ENCODE peak calls at places on chromosome 7, in four cellular contexts. G, V, F and H are unnamed samples.

GRCh38 chr7:29453022-29453421 is 110.6 kb upstream of the PRR15 start:
- DNase-seq in G (no peak), V (no peak), F (no peak), H (no peak)

GRCh38 chr7:143013897-143014296 is 13.0 kb downstream of the OR9A2 start:
- DNase-seq in G (peak), V (no peak), F (no peak), H (no peak)

GRCh38 chr7:100374601-100375000 is 1.3 kb downstream of the PILRA start:
- DNase-seq in G (no peak), V (no peak), F (no peak), H (no peak)

GRCh38 chr7:142828101-142828500 is 26.8 kb upstream of the EPHB6 start:
- DNase-seq in G (no peak), V (no peak), F (no peak), H (no peak)

GRCh38 chr7:114148779-114149178 is 230.0 kb upstream of the PPP1R3A start:
- DNase-seq in G (no peak), V (no peak), F (no peak), H (no peak)

GRCh38 chr7:64883113-64883905 is 19.8 kb upstream of the ZNF273 start:
- DNase-seq in G (no peak), V (peak), F (peak), H (no peak)

GRCh38 chr7:130491841-130492518 is at the start of gene MEST:
- DNase-seq in G (peak), V (peak), F (peak), H (peak)

GRCh38 chr7:68258569-68258968 is 1261.9 kb downstream of the TYW1 start:
- DNase-seq in G (no peak), V (no peak), F (no peak), H (no peak)

GRCh38 chr7:37732253-37732652 is 48.7 kb downstream of the GPR141 start:
- DNase-seq in G (no peak), V (peak), F (peak), H (peak)

GRCh38 chr7:16923019-16923418 is 41.2 kb upstream of the AGR3 start:
- DNase-seq in G (no peak), V (no peak), F (no peak), H (no peak)

GRCh38 chr7:18163091-18163490 is 135.4 kb upstream of the PRPS1L1 start:
- DNase-seq in G (no peak), V (no peak), F (no peak), H (no peak)

GRCh38 chr7:49432245-49432644 is 341.2 kb upstream of the VWC2 start:
- DNase-seq in G (no peak), V (no peak), F (no peak), H (no peak)

GRCh38 chr7:32103361-32103760 is 33.2 kb upstream of the PDE1C start:
- DNase-seq in G (no peak), V (no peak), F (no peak), H (no peak)

GRCh38 chr7:114481995-114482394 is 67.4 kb downstream of the FOXP2 start:
- DNase-seq in G (peak), V (no peak), F (no peak), H (no peak)

GRCh38 chr7:114718861-114719260 is 203.0 kb upstream of the MDFIC start:
- DNase-seq in G (no peak), V (no peak), F (no peak), H (no peak)

GRCh38 chr7:57769131-57769530 is 319.2 kb downstream of the ZNF716 start:
- DNase-seq in G (no peak), V (no peak), F (no peak), H (no peak)

GRCh38 chr7:95686109-95686508 is 86.2 kb upstream of the DYNC1I1 start:
- DNase-seq in G (peak), V (peak), F (no peak), H (peak)

GRCh38 chr7:9711259-9711658 is 1262.4 kb upstream of the PHF14 start:
- DNase-seq in G (no peak), V (no peak), F (no peak), H (no peak)

GRCh38 chr7:158296798-158297104 is 290.9 kb downstream of the PTPRN2 start:
- DNase-seq in G (no peak), V (no peak), F (no peak), H (no peak)

GRCh38 chr7:130886438-130887135 is 152.6 kb upstream of the KLF14 start:
- DNase-seq in G (no peak), V (no peak), F (no peak), H (no peak)

GRCh38 chr7:116953727-116954442 is 584 bp downstream of the ST7 start:
- DNase-seq in G (peak), V (peak), F (peak), H (peak)

GRCh38 chr7:94301024-94301588 is 93.6 kb upstream of the COL1A2 start:
- DNase-seq in G (peak), V (peak), F (no peak), H (peak)

GRCh38 chr7:91263359-91264082 is 712 bp upstream of the FZD1 start:
- DNase-seq in G (no peak), V (peak), F (peak), H (peak)

GRCh38 chr7:131385039-131385605 is 57.4 kb downstream of the MKLN1 start:
- DNase-seq in G (peak), V (no peak), F (no peak), H (no peak)

GRCh38 chr7:36118344-36118743 is 34.7 kb upstream of the EEPD1 start:
- DNase-seq in G (no peak), V (no peak), F (no peak), H (no peak)

GRCh38 chr7:103773726-103774125 is 215.7 kb downstream of the RELN start:
- DNase-seq in G (no peak), V (no peak), F (no peak), H (no peak)

GRCh38 chr7:30930621-30931020 is 19.0 kb downstream of the AQP1 start:
- DNase-seq in G (no peak), V (peak), F (peak), H (no peak)

GRCh38 chr7:149281508-149282330 is 19.7 kb downstream of the ZNF783 start:
- DNase-seq in G (no peak), V (no peak), F (no peak), H (no peak)

GRCh38 chr7:105648561-105649401 is 67.5 kb upstream of the EFCAB10 start:
- DNase-seq in G (no peak), V (no peak), F (no peak), H (no peak)

GRCh38 chr7:29292886-29293658 is 98.5 kb downstream of the CHN2 start:
- DNase-seq in G (no peak), V (no peak), F (no peak), H (no peak)

GRCh38 chr7:99559276-99559915 is 954 bp downstream of the ZNF655 start:
- DNase-seq in G (peak), V (no peak), F (no peak), H (no peak)

GRCh38 chr7:69430502-69431145 is 167.7 kb upstream of the AUTS2 start:
- DNase-seq in G (no peak), V (peak), F (no peak), H (no peak)

GRCh38 chr7:70676243-70676642 is 455.7 kb upstream of the GALNT17 start:
- DNase-seq in G (no peak), V (no peak), F (no peak), H (no peak)

GRCh38 chr7:112450807-112451661 is 774 bp downstream of the IFRD1 start:
- DNase-seq in G (peak), V (peak), F (peak), H (peak)

GRCh38 chr7:47394216-47394615 is 187.7 kb downstream of the TNS3 start:
- DNase-seq in G (no peak), V (no peak), F (no peak), H (no peak)

GRCh38 chr7:100486111-100486636 is 2.4 kb downstream of the NYAP1 start:
- DNase-seq in G (no peak), V (no peak), F (peak), H (no peak)

GRCh38 chr7:79761876-79762429 is 308.5 kb upstream of the MAGI2 start:
- DNase-seq in G (no peak), V (no peak), F (no peak), H (no peak)

DNA sequence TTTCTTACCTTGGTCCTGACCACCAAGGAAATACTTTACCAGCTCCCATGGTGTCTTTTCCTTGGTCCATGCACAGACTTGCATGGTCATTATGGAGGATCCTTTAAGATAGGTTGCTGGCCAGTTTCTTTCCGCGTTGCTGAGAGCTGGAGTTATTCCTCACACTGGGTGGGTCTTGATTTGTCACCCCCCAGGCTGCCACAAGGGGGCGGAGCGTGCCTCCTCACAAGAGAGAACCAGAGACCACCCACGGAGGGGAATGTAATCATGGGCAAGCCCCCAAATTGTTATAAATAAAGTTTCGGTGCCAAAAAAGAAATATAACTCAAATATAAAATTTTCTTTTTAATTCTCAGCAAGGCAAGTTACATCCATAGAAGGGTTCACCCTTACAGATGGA is 10.5 kb upstream of the TRIM24 start:
- DNase-seq in G (no peak), V (no peak), F (no peak), H (peak)
- TF ChIP-seq CTCF in G (peak), V (no peak), F (peak), H (peak)

DNA sequence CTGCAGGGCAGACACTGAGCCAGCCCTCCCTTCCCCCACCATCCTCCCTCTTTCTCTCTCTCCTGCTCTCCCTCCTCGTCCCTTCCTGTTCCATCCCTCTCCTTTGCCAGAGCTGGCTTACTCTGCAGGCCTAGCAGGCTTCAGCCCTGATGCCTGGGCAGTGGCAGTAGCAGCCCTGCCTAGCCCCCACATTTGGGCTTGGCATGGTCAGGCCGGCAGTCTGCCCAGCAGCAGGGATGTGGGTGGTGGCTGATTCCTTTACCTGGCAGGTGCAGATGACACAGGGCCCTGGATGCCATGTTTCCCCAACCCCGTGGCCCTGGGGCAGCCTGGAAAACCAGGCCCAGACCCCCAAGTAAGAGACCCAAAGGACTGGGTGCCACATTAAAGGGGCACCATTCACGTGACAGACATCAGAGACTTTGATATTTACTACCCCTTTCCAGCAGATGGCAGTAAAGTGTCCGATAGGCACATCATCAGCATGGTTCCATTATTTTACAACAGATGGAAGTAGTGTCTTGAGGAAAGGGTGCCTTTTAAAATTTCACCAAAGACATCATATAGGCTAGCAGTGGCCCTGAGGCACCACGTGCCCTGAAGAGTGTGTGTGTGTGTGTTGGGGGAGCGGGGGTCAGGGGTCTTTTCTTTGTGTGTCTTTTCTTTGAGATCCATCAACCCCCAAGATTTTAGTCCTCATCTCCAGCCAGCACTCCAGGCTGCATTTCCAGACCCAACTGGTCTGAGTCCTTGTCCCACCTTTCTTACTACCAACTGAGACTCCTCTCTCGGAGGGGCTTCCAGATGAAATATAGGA is 5.9 kb downstream of the KCP start:
- DNase-seq in G (peak), V (no peak), F (peak), H (no peak)
- TF ChIP-seq CTCF in G (peak), V (peak), F (peak), H (peak)

GRCh38 chr7:132394283-132395003 is 181.8 kb downstream of the PLXNA4 start:
- DNase-seq in G (no peak), V (no peak), F (no peak), H (no peak)
- TF ChIP-seq CTCF in G (no peak), V (no peak), F (peak), H (no peak)

GRCh38 chr7:122550545-122550944 is 148.4 kb downstream of the RNF133 start:
- DNase-seq in G (peak), V (no peak), F (no peak), H (no peak)
- TF ChIP-seq CTCF in G (no peak), V (no peak), F (no peak), H (peak)

GRCh38 chr7:34491899-34492298 is 166.1 kb upstream of the NPSR1 start:
- DNase-seq in G (no peak), V (no peak), F (no peak), H (no peak)

GRCh38 chr7:34501161-34501560 is 156.9 kb upstream of the NPSR1 start:
- DNase-seq in G (no peak), V (no peak), F (no peak), H (no peak)

GRCh38 chr7:34493752-34494151 is 164.3 kb upstream of the NPSR1 start:
- DNase-seq in G (no peak), V (no peak), F (no peak), H (no peak)

DNA sequence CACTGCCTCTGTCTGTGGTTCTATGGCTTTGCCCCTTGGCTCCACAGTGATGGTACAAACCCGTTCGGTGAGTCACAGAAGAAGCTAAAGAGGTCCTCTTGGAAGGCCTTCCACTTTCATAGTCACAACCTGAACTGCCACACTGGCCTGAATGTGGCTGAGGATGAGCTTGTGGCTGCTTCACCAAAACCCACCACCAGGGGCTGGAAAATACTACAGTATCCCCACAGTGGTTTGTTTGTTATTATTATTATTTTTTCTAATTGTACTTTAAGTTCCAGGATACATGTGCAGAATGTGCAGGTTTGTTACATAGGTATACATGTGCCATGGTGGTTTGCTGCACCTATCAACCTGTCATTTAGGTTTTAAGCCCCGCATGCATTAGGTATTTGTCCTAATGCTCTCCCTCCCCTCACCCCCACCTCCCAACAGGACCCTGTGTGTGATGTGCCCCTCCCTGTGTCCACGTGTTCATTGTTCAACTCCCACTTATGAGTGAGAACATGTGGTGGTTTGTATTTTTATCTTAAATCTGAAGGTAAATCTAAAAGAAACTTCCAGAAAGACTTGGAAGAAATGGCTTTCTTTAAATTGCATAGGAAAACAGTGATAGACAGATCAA is 160.8 kb upstream of the NPSR1 start:
- DNase-seq in G (no peak), V (no peak), F (no peak), H (peak)
- TF ChIP-seq CTCF in G (peak), V (no peak), F (peak), H (peak)

GRCh38 chr7:66894463-66895080 is 26.5 kb upstream of the TMEM248 start:
- DNase-seq in G (peak), V (no peak), F (no peak), H (no peak)
- TF ChIP-seq CTCF in G (no peak), V (peak), F (peak), H (peak)

GRCh38 chr7:1849351-1849951 is 179.4 kb downstream of the ELFN1 start:
- DNase-seq in G (no peak), V (peak), F (no peak), H (no peak)
- TF ChIP-seq CTCF in G (no peak), V (no peak), F (no peak), H (no peak)

DNA sequence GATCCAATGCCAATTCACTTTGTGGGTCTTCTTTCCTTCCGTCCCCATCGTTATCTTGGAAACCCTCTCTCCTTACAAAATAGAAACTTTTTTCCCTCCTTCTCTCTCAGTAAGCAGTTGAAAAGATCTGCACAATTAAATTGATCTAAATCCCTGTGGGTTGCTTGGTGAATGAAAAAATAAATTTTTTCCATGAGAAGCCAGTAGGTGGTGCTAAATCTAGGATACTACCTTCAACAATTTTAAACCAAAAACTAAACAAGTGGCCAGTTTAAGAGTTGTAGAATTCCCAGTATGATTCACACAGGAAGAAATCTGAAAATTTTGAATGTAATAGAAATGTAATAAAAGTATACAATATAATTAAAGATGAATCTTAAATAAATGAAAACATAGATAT is 990.3 kb upstream of the ZNF722 start:
- DNase-seq in G (no peak), V (no peak), F (no peak), H (no peak)
- TF ChIP-seq CTCF in G (no peak), V (no peak), F (no peak), H (peak)

DNA sequence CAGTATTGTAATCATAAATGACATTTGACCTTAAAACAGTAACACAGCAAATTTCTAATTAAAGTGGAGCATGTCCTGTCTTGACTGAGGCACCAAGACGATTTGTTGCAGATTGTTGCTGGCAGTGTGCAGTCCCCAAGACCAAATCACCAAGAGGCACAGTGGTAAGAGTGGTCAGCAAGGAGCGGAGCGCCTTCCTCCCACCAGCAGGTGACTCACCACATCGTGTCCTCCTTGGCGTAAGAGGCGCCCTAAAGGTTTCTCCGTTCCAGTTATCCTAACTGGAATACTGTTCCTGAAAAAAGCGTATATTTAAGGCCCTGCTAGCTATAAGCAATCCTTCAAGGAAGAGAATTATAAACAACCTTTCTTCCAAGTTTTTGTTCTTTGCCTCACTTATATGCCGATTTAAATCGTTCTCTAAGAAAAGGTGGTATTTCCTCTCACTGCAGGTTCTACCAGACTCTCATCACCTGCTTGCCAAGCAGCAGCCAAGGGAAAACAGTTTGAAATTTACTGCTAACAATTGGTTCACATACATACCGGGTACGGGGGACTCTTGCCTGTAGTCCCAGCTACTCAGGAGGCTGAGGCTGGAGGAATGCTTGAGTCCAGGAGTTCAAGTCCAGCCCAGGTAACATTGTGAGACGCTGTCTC is 10.7 kb upstream of the REPIN1 start:
- DNase-seq in G (no peak), V (no peak), F (no peak), H (no peak)
- TF ChIP-seq CTCF in G (no peak), V (no peak), F (no peak), H (no peak)

GRCh38 chr7:732556-732955 is 5.5 kb upstream of the PRKAR1B start:
- DNase-seq in G (no peak), V (no peak), F (no peak), H (no peak)
- TF ChIP-seq CTCF in G (no peak), V (no peak), F (no peak), H (no peak)